ENCODE peak calls at places on chromosomes 2 and 18, in nine cellular contexts. J is activated T-helper 1 cell treated with Interleukin-2 at 50 U/mL for 16 hours; R is HCEC 1CT; O is stimulated activated CD8-positive, alpha-beta memory T cell treated with anti-CD3 and anti-CD28 coated beads, Interleukin-7, amount 100 ng/mL, for 4 hours; T is stimulated activated naive CD4-positive, alpha-beta T cell; G is activated T-cell treated with anti-CD3 and anti-CD28 coated beads for 1 hour; C is A549; F is germinal center; H is NCI-H1694 treated with DMSO at 0.1 percent for 48 hours. V is an unnamed sample.

GRCh38 chr2:71646028-71646427 is 192.7 kb downstream of the DYSF start:
- DNase-seq in O (no peak), J (no peak), R (no peak), G (no peak), T (no peak), F (no peak), H (no peak), C (no peak), V (no peak)

GRCh38 chr18:33116376-33116775 is 324.1 kb downstream of the CCDC178 start:
- DNase-seq in H (no peak), R (no peak), T (no peak), O (no peak), C (no peak), F (no peak), J (no peak), G (no peak), V (no peak)

GRCh38 chr18:67583621-67584020 is 67.1 kb upstream of the DSEL start:
- DNase-seq in F (no peak), J (no peak), C (no peak), O (no peak), H (no peak), G (no peak), T (no peak), R (peak), V (no peak)

GRCh38 chr2:97781981-97782380 is 68.6 kb downstream of the ZAP70 start:
- DNase-seq in J (no peak), R (no peak), C (no peak), O (no peak), H (no peak), F (no peak), G (no peak), T (no peak), V (no peak)

GRCh38 chr2:136206613-136207012 is 88.7 kb upstream of the CXCR4 start:
- DNase-seq in G (no peak), R (no peak), J (no peak), H (peak), F (peak), T (no peak), O (no peak), C (no peak), V (no peak)

GRCh38 chr2:28082131-28082530 is 191.6 kb downstream of the BABAM2 start:
- DNase-seq in F (no peak), J (no peak), G (no peak), R (no peak), T (no peak), H (no peak), O (no peak), C (no peak), V (no peak)

GRCh38 chr2:164335128-164335527 is 286.2 kb downstream of the GRB14 start:
- DNase-seq in J (no peak), T (no peak), R (no peak), H (no peak), C (no peak), G (no peak), F (no peak), O (no peak), V (no peak)

GRCh38 chr2:166516712-166517303 is 22.8 kb upstream of the SCN7A start:
- DNase-seq in H (peak), O (no peak), R (peak), T (no peak), F (no peak), G (no peak), J (no peak), C (no peak), V (peak)

GRCh38 chr18:46265190-46266156 is 161.3 kb downstream of the HAUS1 start:
- DNase-seq in J (no peak), F (no peak), O (no peak), H (no peak), T (no peak), G (no peak), C (no peak), R (no peak), V (no peak)

GRCh38 chr2:74226648-74227213 is 28.3 kb downstream of the MTHFD2 start:
- DNase-seq in T (no peak), H (no peak), R (no peak), F (no peak), O (no peak), J (no peak), G (no peak), C (no peak), V (no peak)

GRCh38 chr18:906416-907170 is 1.9 kb downstream of the ADCYAP1 start:
- DNase-seq in H (no peak), R (no peak), F (no peak), J (no peak), T (no peak), G (no peak), C (no peak), O (no peak), V (no peak)

GRCh38 chr2:199460808-199461454 is 3.2 kb upstream of the SATB2 start:
- DNase-seq in J (no peak), C (no peak), O (no peak), R (no peak), H (no peak), G (no peak), F (no peak), T (no peak), V (no peak)

GRCh38 chr18:45777393-45777792 is 48.1 kb upstream of the SIGLEC15 start:
- DNase-seq in H (no peak), T (no peak), C (no peak), F (no peak), J (no peak), G (no peak), O (no peak), R (peak), V (no peak)

GRCh38 chr2:129813404-129813803 is 166.1 kb upstream of the RAB6C start:
- DNase-seq in R (no peak), G (no peak), O (no peak), H (peak), T (no peak), F (no peak), C (no peak), J (no peak), V (no peak)

GRCh38 chr2:65637061-65637460 is 204.7 kb upstream of the SPRED2 start:
- DNase-seq in F (no peak), T (no peak), O (no peak), R (no peak), G (no peak), C (no peak), H (no peak), J (no peak), V (no peak)

GRCh38 chr2:64274399-64275173 is 130.4 kb upstream of the PELI1 start:
- DNase-seq in R (no peak), C (no peak), T (no peak), O (no peak), H (no peak), J (no peak), G (no peak), F (no peak), V (no peak)